ENCODE peak calls at places on chromosomes 7 and 10, in ten cellular contexts. One of them, this sample, is unnamed.

GRCh38 chr7:140347218-140347617 is 51.1 kb downstream of the SLC37A3 start:
- DNase-seq in heart left ventricle: no peak
- DNase-seq in MM.1S: no peak
- DNase-seq in uterus: no peak
- DNase-seq in bronchial epithelial cell: no peak
- DNase-seq in astrocyte of the spinal cord: no peak
- DNase-seq in lower leg skin: no peak
- DNase-seq in PC-3: no peak
- DNase-seq in NB4: no peak
- DNase-seq in right lobe of liver: no peak
- DNase-seq in this sample: no peak

GRCh38 chr7:82017334-82017943 is 247.6 kb upstream of the HGF start:
- DNase-seq in heart left ventricle: no peak
- DNase-seq in MM.1S: peak; percentile 18
- DNase-seq in uterus: no peak
- DNase-seq in bronchial epithelial cell: peak; percentile 41
- DNase-seq in astrocyte of the spinal cord: peak; percentile 44
- DNase-seq in lower leg skin: no peak
- DNase-seq in PC-3: peak; percentile 57
- DNase-seq in NB4: peak; percentile 54
- DNase-seq in right lobe of liver: no peak
- DNase-seq in this sample: peak; percentile 44

GRCh38 chr7:22481726-22482125 is 18.3 kb downstream of the STEAP1B start:
- DNase-seq in heart left ventricle: no peak
- DNase-seq in MM.1S: peak; percentile 81
- DNase-seq in uterus: no peak
- DNase-seq in bronchial epithelial cell: peak; percentile 71
- DNase-seq in astrocyte of the spinal cord: no peak
- DNase-seq in lower leg skin: no peak
- DNase-seq in PC-3: no peak
- DNase-seq in NB4: peak; percentile 33
- DNase-seq in right lobe of liver: no peak
- DNase-seq in this sample: peak; percentile 18

GRCh38 chr7:3805151-3805550 is 504.1 kb downstream of the SDK1 start:
- DNase-seq in heart left ventricle: no peak
- DNase-seq in MM.1S: no peak
- DNase-seq in uterus: no peak
- DNase-seq in bronchial epithelial cell: peak; percentile 10
- DNase-seq in astrocyte of the spinal cord: peak; percentile 87
- DNase-seq in lower leg skin: no peak
- DNase-seq in PC-3: peak; percentile 46
- DNase-seq in NB4: no peak
- DNase-seq in right lobe of liver: no peak
- DNase-seq in this sample: no peak

GRCh38 chr7:14021069-14021468 is 31.6 kb upstream of the ETV1 start:
- DNase-seq in heart left ventricle: no peak
- DNase-seq in MM.1S: no peak
- DNase-seq in uterus: no peak
- DNase-seq in bronchial epithelial cell: peak; percentile 69
- DNase-seq in astrocyte of the spinal cord: peak; percentile 77
- DNase-seq in lower leg skin: no peak
- DNase-seq in PC-3: peak; percentile 69
- DNase-seq in NB4: no peak
- DNase-seq in right lobe of liver: no peak
- DNase-seq in this sample: no peak

GRCh38 chr7:98641646-98642489 is 24.8 kb downstream of the NPTX2 start:
- DNase-seq in heart left ventricle: no peak
- DNase-seq in MM.1S: peak; percentile 81
- DNase-seq in uterus: no peak
- DNase-seq in bronchial epithelial cell: no peak
- DNase-seq in astrocyte of the spinal cord: no peak
- DNase-seq in lower leg skin: no peak
- DNase-seq in PC-3: no peak
- DNase-seq in NB4: peak; percentile 83
- DNase-seq in right lobe of liver: no peak
- DNase-seq in this sample: peak; percentile 2

GRCh38 chr10:6212266-6212640 is 9.5 kb downstream of the PFKFB3 start:
- DNase-seq in heart left ventricle: no peak
- DNase-seq in MM.1S: no peak
- DNase-seq in uterus: peak; percentile 37
- DNase-seq in bronchial epithelial cell: no peak
- DNase-seq in astrocyte of the spinal cord: no peak
- DNase-seq in lower leg skin: no peak
- DNase-seq in PC-3: no peak
- DNase-seq in NB4: no peak
- DNase-seq in right lobe of liver: no peak
- DNase-seq in this sample: no peak

GRCh38 chr7:46834921-46835320 is 747.0 kb downstream of the TNS3 start:
- DNase-seq in heart left ventricle: no peak
- DNase-seq in MM.1S: no peak
- DNase-seq in uterus: no peak
- DNase-seq in bronchial epithelial cell: no peak
- DNase-seq in astrocyte of the spinal cord: no peak
- DNase-seq in lower leg skin: no peak
- DNase-seq in PC-3: no peak
- DNase-seq in NB4: no peak
- DNase-seq in right lobe of liver: no peak
- DNase-seq in this sample: no peak

GRCh38 chr10:5565205-5565545 is 40.4 kb downstream of the CALML3 start:
- DNase-seq in heart left ventricle: no peak
- DNase-seq in MM.1S: no peak
- DNase-seq in uterus: no peak
- DNase-seq in bronchial epithelial cell: no peak
- DNase-seq in astrocyte of the spinal cord: no peak
- DNase-seq in lower leg skin: no peak
- DNase-seq in PC-3: no peak
- DNase-seq in NB4: no peak
- DNase-seq in right lobe of liver: no peak
- DNase-seq in this sample: no peak

GRCh38 chr10:95756061-95756751 is at the start of gene ENTPD1:
- DNase-seq in heart left ventricle: no peak
- DNase-seq in MM.1S: no peak
- DNase-seq in uterus: no peak
- DNase-seq in bronchial epithelial cell: no peak
- DNase-seq in astrocyte of the spinal cord: no peak
- DNase-seq in lower leg skin: no peak
- DNase-seq in PC-3: no peak
- DNase-seq in NB4: peak; percentile 89
- DNase-seq in right lobe of liver: no peak
- DNase-seq in this sample: no peak

GRCh38 chr10:21125471-21126228 is 228.5 kb upstream of the NEBL start:
- DNase-seq in heart left ventricle: no peak
- DNase-seq in MM.1S: no peak
- DNase-seq in uterus: no peak
- DNase-seq in bronchial epithelial cell: no peak
- DNase-seq in astrocyte of the spinal cord: peak; percentile 52
- DNase-seq in lower leg skin: no peak
- DNase-seq in PC-3: no peak
- DNase-seq in NB4: no peak
- DNase-seq in right lobe of liver: no peak
- DNase-seq in this sample: no peak

GRCh38 chr7:5643280-5643679 is 138.2 kb downstream of the RNF216 start:
- DNase-seq in heart left ventricle: peak; percentile 63
- DNase-seq in MM.1S: peak; percentile 81
- DNase-seq in uterus: no peak
- DNase-seq in bronchial epithelial cell: peak; percentile 27
- DNase-seq in astrocyte of the spinal cord: peak; percentile 10
- DNase-seq in lower leg skin: no peak
- DNase-seq in PC-3: peak; percentile 78
- DNase-seq in NB4: peak; percentile 87
- DNase-seq in right lobe of liver: peak; percentile 45
- DNase-seq in this sample: peak; percentile 19

GRCh38 chr10:27745380-27745718 is 270 bp downstream of the MKX start:
- DNase-seq in heart left ventricle: no peak
- DNase-seq in MM.1S: no peak
- DNase-seq in uterus: no peak
- DNase-seq in bronchial epithelial cell: no peak
- DNase-seq in astrocyte of the spinal cord: no peak
- DNase-seq in lower leg skin: no peak
- DNase-seq in PC-3: no peak
- DNase-seq in NB4: no peak
- DNase-seq in right lobe of liver: no peak
- DNase-seq in this sample: no peak

GRCh38 chr10:19546224-19546623 is 270.0 kb upstream of the PLXDC2 start:
- DNase-seq in heart left ventricle: no peak
- DNase-seq in MM.1S: no peak
- DNase-seq in uterus: no peak
- DNase-seq in bronchial epithelial cell: no peak
- DNase-seq in astrocyte of the spinal cord: no peak
- DNase-seq in lower leg skin: no peak
- DNase-seq in PC-3: no peak
- DNase-seq in NB4: no peak
- DNase-seq in right lobe of liver: no peak
- DNase-seq in this sample: no peak

GRCh38 chr7:46369933-46370654 is 449.0 kb upstream of the IGFBP3 start:
- DNase-seq in heart left ventricle: no peak
- DNase-seq in MM.1S: no peak
- DNase-seq in uterus: no peak
- DNase-seq in bronchial epithelial cell: peak; percentile 47
- DNase-seq in astrocyte of the spinal cord: peak; percentile 93
- DNase-seq in lower leg skin: no peak
- DNase-seq in PC-3: peak; percentile 90
- DNase-seq in NB4: no peak
- DNase-seq in right lobe of liver: no peak
- DNase-seq in this sample: no peak

GRCh38 chr7:2132243-2132642 is 100.5 kb downstream of the MAD1L1 start:
- DNase-seq in heart left ventricle: no peak
- DNase-seq in MM.1S: no peak
- DNase-seq in uterus: no peak
- DNase-seq in bronchial epithelial cell: no peak
- DNase-seq in astrocyte of the spinal cord: no peak
- DNase-seq in lower leg skin: no peak
- DNase-seq in PC-3: no peak
- DNase-seq in NB4: no peak
- DNase-seq in right lobe of liver: no peak
- DNase-seq in this sample: no peak

GRCh38 chr7:104985259-104985617 is 28.8 kb upstream of the KMT2E start:
- DNase-seq in heart left ventricle: no peak
- DNase-seq in MM.1S: no peak
- DNase-seq in uterus: no peak
- DNase-seq in bronchial epithelial cell: no peak
- DNase-seq in astrocyte of the spinal cord: no peak
- DNase-seq in lower leg skin: no peak
- DNase-seq in PC-3: no peak
- DNase-seq in NB4: no peak
- DNase-seq in right lobe of liver: no peak
- DNase-seq in this sample: no peak
- H3K4me3 ChIP-seq in heart left ventricle: peak overlapping the region; percentile 70
- H3K4me3 ChIP-seq in MM.1S: no peak overlapping the region
- H3K4me3 ChIP-seq in uterus: no peak overlapping the region
- H3K4me3 ChIP-seq in bronchial epithelial cell: no peak overlapping the region
- H3K4me3 ChIP-seq in astrocyte of the spinal cord: no peak overlapping the region
- H3K4me3 ChIP-seq in lower leg skin: no peak overlapping the region
- H3K4me3 ChIP-seq in PC-3: peak overlapping the region; percentile 81
- H3K4me3 ChIP-seq in NB4: peak overlapping the region; percentile 81
- H3K4me3 ChIP-seq in right lobe of liver: no peak overlapping the region
- H3K4me3 ChIP-seq in this sample: no peak overlapping the region

DNA sequence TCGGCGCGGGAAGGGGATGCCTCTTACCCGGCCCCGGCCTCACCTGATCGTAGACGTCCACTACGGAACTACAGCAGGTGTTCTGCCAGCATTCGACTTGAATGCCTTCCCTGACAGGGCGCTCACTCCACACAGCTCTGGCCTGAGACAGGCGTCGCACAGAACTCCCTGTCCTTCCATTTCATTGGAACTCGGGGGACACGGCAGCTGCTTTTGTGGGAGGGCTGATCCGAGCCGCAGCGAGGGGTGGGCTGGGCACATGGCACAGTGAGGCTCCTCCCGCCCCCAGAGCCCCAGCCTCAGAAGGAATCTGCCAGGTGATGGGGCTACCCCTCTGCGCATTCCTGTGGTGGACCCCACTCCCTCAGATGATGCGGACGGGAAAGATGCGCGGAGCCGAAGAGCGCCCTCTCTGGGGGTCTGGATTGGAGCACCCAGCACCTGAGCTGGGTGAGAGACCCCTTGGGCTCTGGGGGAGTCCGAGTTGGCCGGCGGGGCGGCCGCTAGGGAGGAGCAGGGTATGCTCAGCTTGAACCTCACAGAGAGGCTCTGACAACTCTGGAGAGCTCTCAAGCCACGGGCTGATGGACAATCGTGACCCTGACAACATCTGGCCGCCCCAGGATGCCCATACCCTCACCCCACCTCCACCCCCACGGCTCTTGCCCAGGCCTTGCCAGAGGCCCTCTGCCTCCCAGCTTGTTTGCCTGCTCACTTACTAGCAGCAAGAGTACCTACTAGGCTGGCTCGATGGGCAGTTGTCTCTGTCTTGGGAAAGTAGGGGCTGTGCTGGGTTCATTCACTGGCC is 36.6 kb downstream of the RASGEF1A start:
- DNase-seq in heart left ventricle: no peak
- DNase-seq in MM.1S: no peak
- DNase-seq in uterus: peak; percentile 4
- DNase-seq in bronchial epithelial cell: no peak
- DNase-seq in astrocyte of the spinal cord: no peak
- DNase-seq in lower leg skin: no peak
- DNase-seq in PC-3: no peak
- DNase-seq in NB4: no peak
- DNase-seq in right lobe of liver: peak; percentile 14
- DNase-seq in this sample: no peak
- H3K4me3 ChIP-seq in heart left ventricle: no peak overlapping the region
- H3K4me3 ChIP-seq in MM.1S: no peak overlapping the region
- H3K4me3 ChIP-seq in uterus: no peak overlapping the region
- H3K4me3 ChIP-seq in bronchial epithelial cell: no peak overlapping the region
- H3K4me3 ChIP-seq in astrocyte of the spinal cord: no peak overlapping the region
- H3K4me3 ChIP-seq in lower leg skin: no peak overlapping the region
- H3K4me3 ChIP-seq in PC-3: no peak overlapping the region
- H3K4me3 ChIP-seq in NB4: no peak overlapping the region
- H3K4me3 ChIP-seq in right lobe of liver: peak overlapping the region; percentile 41
- H3K4me3 ChIP-seq in this sample: peak overlapping the region; percentile 40

GRCh38 chr10:125016123-125016522 is 74.2 kb downstream of the ZRANB1 start:
- DNase-seq in heart left ventricle: no peak
- DNase-seq in MM.1S: no peak
- DNase-seq in uterus: no peak
- DNase-seq in bronchial epithelial cell: no peak
- DNase-seq in astrocyte of the spinal cord: no peak
- DNase-seq in lower leg skin: no peak
- DNase-seq in PC-3: no peak
- DNase-seq in NB4: no peak
- DNase-seq in right lobe of liver: no peak
- DNase-seq in this sample: no peak
- H3K4me3 ChIP-seq in heart left ventricle: no peak overlapping the region
- H3K4me3 ChIP-seq in MM.1S: no peak overlapping the region
- H3K4me3 ChIP-seq in uterus: no peak overlapping the region
- H3K4me3 ChIP-seq in bronchial epithelial cell: no peak overlapping the region
- H3K4me3 ChIP-seq in astrocyte of the spinal cord: no peak overlapping the region
- H3K4me3 ChIP-seq in lower leg skin: no peak overlapping the region
- H3K4me3 ChIP-seq in PC-3: no peak overlapping the region
- H3K4me3 ChIP-seq in NB4: no peak overlapping the region
- H3K4me3 ChIP-seq in right lobe of liver: no peak overlapping the region
- H3K4me3 ChIP-seq in this sample: no peak overlapping the region

DNA sequence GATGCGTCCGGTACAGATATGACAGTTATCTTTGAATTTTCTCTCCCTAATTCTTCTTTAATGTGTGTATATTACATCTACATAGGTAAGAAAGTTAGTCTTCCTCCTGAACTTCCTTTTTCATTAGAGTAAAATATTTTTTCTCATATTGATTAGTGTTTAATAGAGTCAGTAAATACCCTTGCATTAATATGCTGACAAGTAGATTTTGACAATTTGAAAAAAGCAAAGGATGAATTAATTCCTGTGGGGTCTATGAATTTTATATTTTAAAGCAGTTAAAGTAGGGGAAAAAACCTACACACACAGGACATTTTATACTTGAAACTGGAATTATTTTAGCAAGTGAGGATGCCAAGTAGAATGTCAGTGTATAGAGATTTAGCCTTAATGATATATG is 9.4 kb downstream of the OTUD1 start:
- DNase-seq in heart left ventricle: no peak
- DNase-seq in MM.1S: no peak
- DNase-seq in uterus: no peak
- DNase-seq in bronchial epithelial cell: no peak
- DNase-seq in astrocyte of the spinal cord: no peak
- DNase-seq in lower leg skin: no peak
- DNase-seq in PC-3: no peak
- DNase-seq in NB4: no peak
- DNase-seq in right lobe of liver: no peak
- DNase-seq in this sample: no peak
- H3K4me3 ChIP-seq in heart left ventricle: no peak overlapping the region
- H3K4me3 ChIP-seq in MM.1S: no peak overlapping the region
- H3K4me3 ChIP-seq in uterus: no peak overlapping the region
- H3K4me3 ChIP-seq in bronchial epithelial cell: no peak overlapping the region
- H3K4me3 ChIP-seq in astrocyte of the spinal cord: no peak overlapping the region
- H3K4me3 ChIP-seq in lower leg skin: no peak overlapping the region
- H3K4me3 ChIP-seq in PC-3: no peak overlapping the region
- H3K4me3 ChIP-seq in NB4: no peak overlapping the region
- H3K4me3 ChIP-seq in right lobe of liver: no peak overlapping the region
- H3K4me3 ChIP-seq in this sample: no peak overlapping the region